ENCODE peak calls at places on chromosome 9, in ten cellular contexts. Q is neural crest cell; G is HepG2; X is HL-60; D is adrenal gland; N is endodermal cell; K is H1; V is CD8-positive, alpha-beta T cell; R is foreskin keratinocyte; I is NB4. O is an unnamed sample.

GRCh38 chr9:96169488-96169887 is 132.5 kb downstream of the HSD17B3 start:
- DNase-seq in D (peak; percentile 30), R (no peak), G (peak; percentile 24), Q (peak; percentile 60), X (no peak), I (no peak), V (no peak), N (peak; percentile 81), K (peak; percentile 70), O (peak; percentile 92)

GRCh38 chr9:1032181-1032580 is 18.0 kb upstream of the DMRT2 start:
- DNase-seq in V (no peak), K (no peak), D (no peak), G (no peak), Q (no peak), X (no peak), R (no peak), I (no peak), N (no peak), O (no peak)

GRCh38 chr9:132182609-132183073 is 20.8 kb downstream of the NTNG2 start:
- DNase-seq in X (no peak), D (no peak), R (no peak), K (no peak), Q (no peak), G (no peak), I (no peak), V (no peak), N (peak; percentile 74), O (peak; percentile 41)

GRCh38 chr9:137162505-137163100 is 7.2 kb downstream of the LRRC26 start:
- DNase-seq in Q (no peak), D (no peak), G (no peak), N (peak; percentile 80), R (no peak), X (peak; percentile 41), K (peak; percentile 66), I (no peak), V (no peak), O (peak; percentile 40)

GRCh38 chr9:69834591-69835184 is 14.1 kb downstream of the CFAP95 start:
- DNase-seq in R (no peak), G (no peak), I (no peak), X (no peak), Q (no peak), K (no peak), N (no peak), D (no peak), V (no peak), O (no peak)

GRCh38 chr9:126696764-126697145 is 83.0 kb downstream of the LMX1B start:
- DNase-seq in R (no peak), D (no peak), V (no peak), Q (no peak), I (no peak), N (peak; percentile 49), G (no peak), X (no peak), K (no peak), O (no peak)

GRCh38 chr9:70159630-70160029 is 99.1 kb upstream of the SMC5 start:
- DNase-seq in N (no peak), V (no peak), Q (no peak), G (no peak), I (no peak), K (no peak), R (no peak), D (no peak), X (no peak), O (no peak)

GRCh38 chr9:4932681-4933080 is 52.4 kb upstream of the JAK2 start:
- DNase-seq in I (no peak), G (no peak), Q (no peak), D (no peak), X (no peak), K (no peak), N (no peak), R (no peak), V (no peak), O (no peak)

GRCh38 chr9:126703330-126704156 is 89.8 kb downstream of the LMX1B start:
- DNase-seq in I (peak; percentile 1), G (no peak), X (no peak), N (peak; percentile 39), R (no peak), K (no peak), Q (no peak), D (peak; percentile 3), V (no peak), O (no peak)

GRCh38 chr9:134488251-134488900 is 153.2 kb upstream of the COL5A1 start:
- DNase-seq in D (peak; percentile 48), X (no peak), K (no peak), N (no peak), R (no peak), V (no peak), G (no peak), Q (no peak), I (no peak), O (no peak)

GRCh38 chr9:87337335-87338074 is 160.2 kb upstream of the DAPK1 start:
- DNase-seq in X (no peak), N (peak; percentile 77), I (no peak), Q (no peak), R (peak; percentile 15), D (peak; percentile 17), V (no peak), G (no peak), K (no peak), O (no peak)

GRCh38 chr9:71136696-71137095 is 15.3 kb upstream of the TRPM3 start:
- DNase-seq in K (no peak), I (no peak), V (no peak), G (no peak), N (no peak), Q (no peak), R (no peak), D (no peak), X (no peak), O (no peak)

GRCh38 chr9:133009906-133010582 is 20.8 kb upstream of the GTF3C5 start:
- DNase-seq in R (no peak), N (peak; percentile 1), D (no peak), K (no peak), X (no peak), Q (no peak), V (no peak), I (no peak), G (no peak), O (no peak)

GRCh38 chr9:88997646-88998045 is 6.4 kb downstream of the S1PR3 start:
- DNase-seq in N (no peak), R (no peak), Q (no peak), V (no peak), I (no peak), X (no peak), G (no peak), K (peak; percentile 32), D (no peak), O (no peak)

GRCh38 chr9:6611891-6612290 is 33.6 kb downstream of the GLDC start:
- DNase-seq in V (no peak), I (no peak), G (no peak), N (no peak), Q (no peak), X (no peak), R (no peak), K (no peak), D (no peak), O (no peak)

GRCh38 chr9:20593551-20593950 is 28.7 kb downstream of the MLLT3 start:
- DNase-seq in I (no peak), G (no peak), D (no peak), X (no peak), Q (no peak), N (no peak), R (no peak), V (no peak), K (no peak), O (no peak)

GRCh38 chr9:20592673-20593072 is 29.6 kb downstream of the MLLT3 start:
- DNase-seq in Q (no peak), V (no peak), K (no peak), I (no peak), G (no peak), X (no peak), N (no peak), R (peak; percentile 30), D (no peak), O (no peak)

GRCh38 chr9:20593131-20593530 is 29.2 kb downstream of the MLLT3 start:
- DNase-seq in K (no peak), N (no peak), D (no peak), X (no peak), R (no peak), I (no peak), V (no peak), Q (no peak), G (no peak), O (no peak)

GRCh38 chr9:20594521-20594920 is 27.8 kb downstream of the MLLT3 start:
- DNase-seq in G (no peak), K (no peak), V (no peak), X (no peak), I (no peak), Q (no peak), N (no peak), R (no peak), D (no peak), O (no peak)

GRCh38 chr9:20591223-20591622 is 31.1 kb downstream of the MLLT3 start:
- DNase-seq in N (no peak), V (no peak), K (no peak), G (no peak), I (no peak), R (no peak), D (no peak), X (no peak), Q (no peak), O (no peak)
- TF ChIP-seq CTCF in N (no peak), V (no peak), K (no peak), G (no peak), I (no peak), R (peak; percentile 10), D (no peak), X (no peak), Q (no peak), O (no peak)

GRCh38 chr9:129617167-129617566 is 3.7 kb downstream of the C9orf50 start:
- DNase-seq in X (no peak), N (peak; percentile 83), I (no peak), V (no peak), D (peak; percentile 17), G (no peak), R (peak; percentile 66), K (no peak), Q (no peak), O (no peak)
- TF ChIP-seq CTCF in X (no peak), N (peak; percentile 81), I (peak; percentile 56), V (no peak), D (peak; percentile 24), G (peak; percentile 75), R (peak; percentile 83), K (peak; percentile 80), Q (peak; percentile 60), O (peak; percentile 55)

GRCh38 chr9:74645007-74645639 is 148.0 kb downstream of the RORB start:
- DNase-seq in I (peak; percentile 14), K (no peak), N (no peak), R (no peak), V (no peak), X (peak; percentile 1), Q (peak; percentile 17), D (no peak), G (peak; percentile 18), O (peak; percentile 11)
- TF ChIP-seq CTCF in I (peak; percentile 27), K (peak; percentile 66), N (peak; percentile 85), R (peak; percentile 64), V (peak; percentile 16), X (no peak), Q (peak; percentile 76), D (peak; percentile 37), G (peak; percentile 59), O (peak; percentile 59)

DNA sequence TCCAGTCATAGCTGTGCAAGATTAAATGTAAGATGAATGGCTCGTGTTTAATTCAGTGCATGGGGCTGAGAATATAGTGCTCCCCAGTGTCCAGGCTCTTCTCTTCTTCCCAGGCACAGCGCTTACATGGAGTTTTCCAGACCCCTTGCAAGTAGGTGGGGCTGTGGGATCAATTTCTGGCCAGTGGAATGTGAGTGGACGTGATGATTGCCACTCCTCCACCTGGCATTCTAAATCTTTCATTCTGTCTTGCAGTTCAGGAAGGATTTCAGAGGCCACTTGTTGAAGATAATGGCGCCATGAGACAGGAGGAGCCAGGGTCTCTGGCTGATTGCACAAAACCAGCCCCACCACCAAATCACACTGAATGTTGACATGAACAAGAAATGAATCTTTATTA is 7.2 kb upstream of the PIP5K1B start:
- DNase-seq in D (no peak), R (no peak), X (no peak), V (no peak), Q (no peak), G (no peak), N (peak; percentile 31), I (no peak), K (no peak), O (no peak)
- TF ChIP-seq CTCF in D (no peak), R (no peak), X (no peak), V (no peak), Q (no peak), G (peak; percentile 58), N (no peak), I (no peak), K (no peak), O (no peak)